ENCODE peak calls at places on chromosomes 11 and 22, in seven cellular contexts. M is foreskin fibroblast, G is A549, U is BE2C, D is fibroblast of mammary gland, P is left ventricle myocardium inferior, V is spleen. A is an unnamed sample.

GRCh38 chr22:33487041-33487716 is 429.0 kb upstream of the SYN3 start:
- DNase-seq in U (no peak), D (no peak), P (no peak), M (no peak), G (no peak), V (no peak), A (no peak)

GRCh38 chr11:68932933-68933577 is 29.4 kb downstream of the IGHMBP2 start:
- DNase-seq in M (no peak), G (no peak), U (no peak), D (no peak), P (no peak), V (peak), A (no peak)

GRCh38 chr11:73325036-73325981 is 17.2 kb downstream of the ARHGEF17 start:
- DNase-seq in P (peak), U (peak), D (no peak), V (no peak), M (peak), G (no peak), A (no peak)

GRCh38 chr11:6992457-6993431 is 27.4 kb downstream of the ZNF214 start:
- DNase-seq in M (peak), V (no peak), P (no peak), G (no peak), D (peak), U (no peak), A (peak)

GRCh38 chr11:61369372-61370348 is 7.5 kb downstream of the TMEM138 start:
- DNase-seq in U (no peak), V (no peak), P (peak), G (no peak), D (peak), M (peak), A (peak)

GRCh38 chr11:74680703-74681531 is 50.3 kb downstream of the CHRDL2 start:
- DNase-seq in V (peak), M (no peak), G (no peak), P (no peak), D (no peak), U (no peak), A (no peak)

GRCh38 chr11:95095858-95096587 is 6.4 kb downstream of the ENDOD1 start:
- DNase-seq in U (no peak), G (no peak), P (no peak), M (peak), D (peak), V (no peak), A (peak)

GRCh38 chr11:30635401-30635989 is 49.3 kb upstream of the MPPED2 start:
- DNase-seq in D (no peak), P (no peak), V (no peak), M (no peak), U (peak), G (no peak), A (peak)

GRCh38 chr11:23359297-23359696 is 499.0 kb upstream of the CCDC179 start:
- DNase-seq in G (no peak), U (peak), M (peak), V (no peak), D (peak), P (no peak), A (peak)

GRCh38 chr11:19101803-19102520 is 15.0 kb upstream of the ZDHHC13 start:
- DNase-seq in G (no peak), D (no peak), M (no peak), P (no peak), V (no peak), U (no peak), A (no peak)

GRCh38 chr11:75467881-75468280 is 34.9 kb upstream of the KLHL35 start:
- DNase-seq in D (no peak), G (no peak), V (peak), M (no peak), P (no peak), U (no peak), A (no peak)

DNA sequence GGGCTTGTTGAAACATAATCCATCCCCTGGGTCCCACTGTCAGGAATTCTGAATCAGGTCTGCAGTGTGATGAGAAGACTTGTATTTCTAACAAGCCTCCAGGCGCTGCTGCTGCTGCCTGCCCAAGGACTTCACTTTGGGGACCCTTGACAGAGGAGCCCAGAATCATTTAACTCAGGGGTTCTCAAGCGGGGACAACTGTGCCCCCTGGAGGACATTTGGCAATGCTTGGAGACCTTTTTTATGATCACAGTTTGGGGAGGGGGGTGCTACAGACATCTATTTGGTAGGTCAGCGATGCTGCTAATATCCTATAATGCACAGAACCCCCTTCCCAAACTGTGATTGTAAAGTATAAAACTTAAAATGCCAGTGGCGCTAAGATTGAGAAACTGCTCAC is 312.8 kb downstream of the OPCML start:
- DNase-seq in U (no peak), M (no peak), D (no peak), G (no peak), P (no peak), V (no peak), A (no peak)
- TF ChIP-seq CTCF in U (peak), M (no peak), D (no peak), G (no peak), P (no peak), V (no peak), A (no peak)

GRCh38 chr22:25551396-25551795 is 13.1 kb upstream of the GRK3 start:
- DNase-seq in P (no peak), G (no peak), D (no peak), M (no peak), V (no peak), U (no peak), A (peak)

GRCh38 chr22:25554321-25555088 is 10.0 kb upstream of the GRK3 start:
- DNase-seq in D (peak), U (no peak), V (no peak), G (no peak), P (no peak), M (no peak), A (no peak)

GRCh38 chr22:25555506-25556060 is 8.9 kb upstream of the GRK3 start:
- DNase-seq in D (no peak), M (no peak), U (no peak), G (no peak), P (no peak), V (no peak), A (no peak)

GRCh38 chr22:25557218-25557617 is 7.3 kb upstream of the GRK3 start:
- DNase-seq in U (no peak), G (no peak), D (no peak), M (no peak), V (no peak), P (no peak), A (no peak)

DNA sequence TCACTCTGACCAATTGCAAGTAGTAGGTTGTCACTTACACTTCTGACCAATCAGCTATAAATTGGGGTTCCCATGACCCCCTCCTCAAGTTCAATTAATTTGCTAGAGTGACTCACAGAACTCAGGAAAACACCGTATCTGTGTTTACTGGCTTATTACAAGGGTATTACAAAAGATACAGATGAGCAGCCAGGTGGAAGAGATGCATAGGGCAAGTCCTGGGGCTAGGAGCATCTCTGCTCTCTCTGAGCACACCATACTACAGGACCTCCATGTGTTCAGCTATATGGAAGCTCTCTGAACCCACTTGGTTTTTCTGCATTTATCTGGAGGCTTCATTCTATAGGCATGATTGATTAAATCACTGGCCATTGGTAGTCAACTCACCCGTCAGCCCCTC is 11.3 kb upstream of the GRK3 start:
- DNase-seq in D (no peak), G (no peak), M (no peak), U (no peak), V (no peak), P (no peak), A (no peak)
- H3K4me3 ChIP-seq in D (no peak), G (no peak), M (no peak), U (no peak), V (no peak), P (no peak), A (no peak)

DNA sequence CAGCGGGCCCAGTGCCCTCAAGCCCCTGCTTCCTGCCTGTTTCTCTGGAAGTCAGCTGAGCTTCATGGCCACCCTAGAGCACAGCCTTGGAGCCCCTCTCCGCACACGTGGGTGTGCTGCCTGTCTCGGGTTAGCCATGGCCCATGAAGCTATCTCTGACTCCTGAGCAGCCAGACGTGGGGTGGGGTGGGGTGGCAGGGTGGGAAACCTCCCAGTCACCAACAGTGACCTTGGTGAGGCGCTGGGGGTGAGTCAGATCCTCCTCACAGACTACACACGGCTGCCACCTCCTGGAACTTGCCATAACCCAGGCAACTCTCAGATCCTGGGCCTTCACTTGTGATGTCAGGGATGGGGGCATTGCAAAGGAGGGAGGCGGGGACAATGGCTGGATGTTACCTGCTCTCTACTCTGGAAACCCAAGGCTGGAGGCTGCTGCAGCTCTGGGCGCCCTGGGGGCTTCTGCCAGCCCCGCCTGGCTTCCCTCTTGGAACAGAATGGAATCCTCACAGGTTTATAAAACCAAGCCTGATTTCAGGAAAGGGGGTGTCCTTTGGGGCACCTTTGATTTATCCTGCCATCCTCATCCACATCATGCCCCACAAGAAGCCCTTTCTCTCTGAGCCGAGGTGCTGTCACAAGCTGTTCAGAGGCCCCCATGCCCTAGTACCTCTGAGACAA is 88.4 kb downstream of the SNX19 start:
- DNase-seq in G (peak), P (peak), V (peak), M (peak), D (peak), U (peak), A (no peak)
- TF ChIP-seq CTCF in G (peak), P (peak), V (no peak), M (peak), D (peak), U (peak), A (peak)

DNA sequence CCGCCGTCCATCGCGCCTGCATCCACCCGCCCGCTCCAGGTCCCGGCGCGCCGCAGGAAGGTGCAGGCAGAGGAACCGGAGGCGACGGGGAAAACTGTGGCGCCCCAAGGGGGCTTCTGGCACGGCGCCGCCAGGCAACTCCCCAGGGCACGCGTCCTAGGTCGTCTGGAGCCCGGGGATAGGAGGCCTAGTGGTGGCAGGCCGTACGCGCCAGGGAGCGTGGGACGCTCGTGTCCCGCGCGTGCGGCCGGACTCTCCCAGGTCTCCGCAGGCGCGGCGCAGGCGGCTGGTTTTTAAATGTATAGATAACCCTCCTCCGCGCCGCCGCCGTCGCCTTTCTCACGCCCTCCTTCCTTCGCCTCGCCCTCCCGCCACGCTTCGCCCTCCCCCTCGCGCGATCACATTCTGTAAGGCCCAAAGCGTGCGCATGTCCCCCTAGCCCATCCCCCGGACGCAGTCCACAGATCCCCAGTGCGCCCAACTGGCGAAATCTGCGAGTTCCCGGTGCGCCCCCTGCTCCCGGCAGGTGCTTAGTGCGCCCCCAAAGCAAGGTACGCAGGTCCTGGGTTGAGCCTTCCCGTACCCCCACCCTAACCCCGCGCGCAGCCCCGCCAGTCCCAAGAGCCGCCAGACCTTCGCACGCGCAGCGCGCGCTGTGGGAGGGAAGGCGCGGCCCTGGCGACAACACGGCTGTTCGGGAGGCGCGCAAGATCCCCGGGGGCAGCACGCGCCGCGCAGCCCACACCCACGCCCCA is at the start of gene ASCL2:
- DNase-seq in U (no peak), V (peak), P (no peak), D (no peak), G (no peak), M (no peak), A (no peak)
- H3K4me3 ChIP-seq in U (no peak), V (peak), P (peak), D (no peak), G (peak), M (no peak), A (no peak)

GRCh38 chr11:72015511-72016061 is 16.9 kb downstream of the IL18BP start:
- DNase-seq in V (no peak), M (peak), G (peak), D (peak), U (peak), P (no peak), A (no peak)
- TF ChIP-seq CTCF in V (peak), M (peak), G (peak), D (peak), U (peak), P (peak), A (peak)

DNA sequence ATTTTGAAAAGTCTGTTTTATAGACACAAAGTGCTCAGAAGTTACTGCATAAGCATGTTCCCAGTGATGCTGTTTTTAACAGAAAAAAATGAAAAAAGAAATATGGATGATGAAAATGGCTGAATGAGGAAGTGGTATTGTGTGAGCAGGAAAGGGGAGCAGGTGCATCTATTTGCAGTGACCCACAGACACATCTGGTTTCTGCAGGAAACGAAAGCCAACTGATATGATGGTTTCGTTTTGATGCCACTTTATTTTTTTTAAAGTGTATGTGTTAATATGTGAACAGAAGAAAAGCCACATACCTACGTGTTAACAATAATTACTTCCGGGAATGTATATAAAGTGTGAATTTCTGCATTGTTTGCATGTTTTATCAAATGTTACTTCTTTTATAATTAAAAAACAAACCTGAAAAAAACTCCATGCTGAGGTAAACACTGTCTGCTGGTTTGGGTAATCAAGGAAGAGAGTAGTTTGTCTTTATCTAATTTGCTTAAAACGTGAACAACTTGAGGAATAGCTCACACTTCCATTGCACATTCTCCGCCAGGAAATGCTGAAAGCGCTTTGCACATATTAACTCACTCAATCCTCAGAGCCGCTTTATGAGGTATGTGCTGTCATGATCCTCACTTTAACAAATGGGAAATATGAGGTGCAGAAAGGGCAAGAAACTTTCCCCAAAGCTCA is 1335.9 kb downstream of the TBC1D22A start:
- DNase-seq in P (no peak), M (no peak), V (no peak), D (no peak), U (no peak), G (no peak), A (no peak)
- H3K4me3 ChIP-seq in P (no peak), M (no peak), V (no peak), D (no peak), U (no peak), G (no peak), A (no peak)

GRCh38 chr11:122578168-122578825 is 77.2 kb upstream of the UBASH3B start:
- DNase-seq in U (no peak), G (peak), M (peak), P (no peak), D (peak), V (no peak), A (no peak)
- TF ChIP-seq CTCF in U (peak), G (no peak), M (no peak), P (no peak), D (peak), V (no peak), A (no peak)

GRCh38 chr22:18024276-18024939 is at the start of gene MICAL3:
- DNase-seq in G (peak), D (peak), P (peak), M (peak), U (peak), V (peak), A (no peak)
- H3K4me3 ChIP-seq in G (peak), D (peak), P (peak), M (peak), U (peak), V (peak), A (peak)

DNA sequence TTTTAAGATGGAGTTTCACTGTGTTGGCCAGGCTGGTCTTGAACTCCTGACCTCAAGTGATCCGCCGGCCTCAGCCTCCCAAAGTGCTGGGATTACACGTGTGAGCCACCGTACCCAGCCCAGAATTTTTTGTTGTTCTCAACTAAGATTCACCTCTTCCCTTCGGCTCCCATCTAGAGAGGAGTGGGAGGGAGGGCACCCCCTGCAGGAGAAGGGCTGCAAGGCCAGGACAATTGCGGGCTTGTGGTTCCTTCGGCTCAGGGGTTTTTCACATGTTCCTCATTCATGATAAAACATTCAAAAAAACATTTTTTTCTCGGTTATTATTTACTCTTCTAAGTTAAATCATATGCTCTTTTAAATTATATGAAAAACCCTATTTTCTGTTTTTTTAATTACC is 201.1 kb upstream of the LRRC4C start:
- DNase-seq in D (no peak), U (no peak), G (peak), M (no peak), P (no peak), V (no peak), A (no peak)
- TF ChIP-seq CTCF in D (no peak), U (peak), G (no peak), M (no peak), P (no peak), V (no peak), A (peak)

GRCh38 chr11:103380031-103380430 is 270.8 kb downstream of the DYNC2H1 start:
- DNase-seq in M (no peak), G (no peak), P (no peak), U (no peak), D (no peak), V (no peak), A (no peak)
- H3K4me3 ChIP-seq in M (no peak), G (no peak), P (no peak), U (no peak), D (no peak), V (no peak), A (no peak)